ENCODE peak calls at places on chromosomes 6 and 20, in five cellular contexts. D is GM13977; Z is cardiac fibroblast; W is activated CD8-positive, alpha-beta T cell treated with anti-CD3 and anti-CD28 coated beads for 36 hours; Y is GM06990. E is an unnamed sample.

GRCh38 chr6:52603000-52603795 is 26.3 kb upstream of the TRAM2 start:
- DNase-seq in D (no peak), Z (peak), W (no peak), Y (no peak), E (peak)

GRCh38 chr6:48615041-48615440 is 504.0 kb upstream of the PTCHD4 start:
- DNase-seq in D (no peak), Z (peak), W (no peak), Y (no peak), E (peak)

GRCh38 chr6:95431637-95432228 is 145.6 kb upstream of the MANEA start:
- DNase-seq in D (peak), Z (peak), W (peak), Y (peak), E (peak)

GRCh38 chr6:147382945-147383554 is 125.4 kb upstream of the SAMD5 start:
- DNase-seq in D (no peak), Z (peak), W (no peak), Y (no peak), E (peak)

GRCh38 chr6:37674161-37674560 is 23.5 kb downstream of the MDGA1 start:
- DNase-seq in D (no peak), Z (no peak), W (no peak), Y (no peak), E (no peak)

GRCh38 chr6:149080511-149080910 is 237.0 kb upstream of the TAB2 start:
- DNase-seq in D (no peak), Z (peak), W (no peak), Y (no peak), E (no peak)

GRCh38 chr20:3825526-3825925 is 5.2 kb downstream of the AP5S1 start:
- DNase-seq in D (no peak), Z (no peak), W (no peak), Y (no peak), E (no peak)

GRCh38 chr20:47774081-47774777 is 11.1 kb downstream of the SULF2 start:
- DNase-seq in D (no peak), Z (no peak), W (no peak), Y (no peak), E (no peak)

GRCh38 chr6:105318660-105319059 is 84.2 kb downstream of the PREP start:
- DNase-seq in D (no peak), Z (peak), W (no peak), Y (no peak), E (peak)

GRCh38 chr20:46117704-46118467 is at the start of gene CD40:
- DNase-seq in D (peak), Z (peak), W (peak), Y (peak), E (peak)

GRCh38 chr6:149999636-150000035 is 25.7 kb downstream of the RAET1L start:
- DNase-seq in D (no peak), Z (no peak), W (no peak), Y (no peak), E (no peak)

GRCh38 chr6:138944412-138944811 is 43.6 kb downstream of the REPS1 start:
- DNase-seq in D (peak), Z (peak), W (peak), Y (no peak), E (peak)

GRCh38 chr6:109360791-109361190 is 21.5 kb downstream of the CD164 start:
- DNase-seq in D (no peak), Z (no peak), W (no peak), Y (no peak), E (no peak)

GRCh38 chr20:60599381-60599780 is 641.2 kb downstream of the CDH26 start:
- DNase-seq in D (no peak), Z (no peak), W (no peak), Y (no peak), E (no peak)

GRCh38 chr6:15026832-15027231 is 219.0 kb upstream of the JARID2 start:
- DNase-seq in D (no peak), Z (peak), W (no peak), Y (no peak), E (peak)

GRCh38 chr6:124393536-124393935 is 568.7 kb upstream of the RNF217 start:
- DNase-seq in D (no peak), Z (no peak), W (no peak), Y (no peak), E (no peak)

GRCh38 chr6:124389127-124389526 is 573.1 kb upstream of the RNF217 start:
- DNase-seq in D (no peak), Z (no peak), W (no peak), Y (no peak), E (peak)
- TF ChIP-seq CTCF in D (no peak), Z (no peak), W (no peak), Y (no peak), E (no peak)

GRCh38 chr6:63882208-63882607 is 246.6 kb downstream of the PHF3 start:
- DNase-seq in D (no peak), Z (no peak), W (no peak), Y (no peak), E (no peak)
- TF ChIP-seq CTCF in D (no peak), Z (peak), W (no peak), Y (no peak), E (peak)

GRCh38 chr20:63178889-63179751 is 36.8 kb downstream of the YTHDF1 start:
- DNase-seq in D (peak), Z (peak), W (peak), Y (peak), E (no peak)
- TF ChIP-seq CTCF in D (peak), Z (peak), W (peak), Y (peak), E (no peak)

DNA sequence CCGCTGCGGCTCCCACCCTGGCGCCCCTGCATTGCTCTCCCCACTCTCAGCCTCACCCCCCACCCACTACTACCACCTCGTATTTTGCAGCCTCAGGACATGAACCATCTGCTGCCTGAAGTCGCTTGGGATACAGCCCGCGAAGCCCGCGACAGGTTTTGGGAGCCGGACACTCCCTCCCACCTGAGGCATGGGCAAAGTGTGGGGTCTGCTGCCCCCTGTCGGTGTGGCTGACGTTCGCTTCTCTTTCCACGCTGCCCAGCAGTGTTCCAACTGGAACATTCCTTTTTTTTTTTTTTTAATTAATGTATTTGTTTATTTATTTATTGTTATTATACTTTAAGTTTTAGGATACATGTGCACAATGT is 15.3 kb upstream of the LPA start:
- DNase-seq in D (no peak), Z (no peak), W (no peak), Y (no peak), E (no peak)
- TF ChIP-seq CTCF in D (no peak), Z (no peak), W (no peak), Y (no peak), E (no peak)

DNA sequence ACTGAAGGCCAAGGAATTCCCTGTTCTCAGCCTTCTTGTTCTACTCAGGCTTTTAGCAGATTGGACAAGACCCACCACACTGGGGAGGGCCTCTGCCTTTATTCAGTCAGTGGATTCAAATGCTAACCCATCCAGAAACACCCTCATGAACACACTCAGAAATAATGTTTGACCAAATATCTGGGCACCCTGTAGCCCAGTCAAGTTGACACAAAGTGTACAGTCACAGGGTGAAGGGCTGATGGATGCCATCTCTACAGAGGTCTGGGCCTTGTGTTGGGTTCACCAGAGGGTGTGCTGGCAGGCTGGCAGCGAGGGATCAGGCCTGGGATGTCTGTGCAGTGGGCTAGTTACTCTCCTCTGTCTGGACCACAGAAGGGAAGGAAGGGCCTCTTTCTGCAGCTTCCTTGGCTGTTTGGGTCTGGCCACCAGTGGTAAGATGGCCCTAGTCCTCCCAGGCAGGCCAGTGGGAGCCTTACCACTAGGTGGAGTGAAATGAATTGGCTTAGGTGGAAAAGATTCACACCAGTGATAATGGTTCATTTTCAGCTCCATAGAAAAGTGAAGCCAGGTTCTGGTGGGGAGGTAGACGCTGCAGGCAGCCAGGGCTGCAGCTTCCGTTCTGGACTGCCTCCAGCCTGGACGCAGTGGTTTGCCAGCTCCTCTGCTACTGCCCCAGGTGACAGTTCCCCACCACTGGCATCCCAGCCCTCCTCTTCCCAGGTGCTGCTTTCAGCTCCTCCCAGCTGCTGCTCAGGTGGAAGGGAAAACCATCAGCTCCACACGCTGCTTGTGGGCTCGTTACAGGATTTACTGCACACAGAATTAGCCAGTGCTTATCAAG is 9.2 kb downstream of the TUBB2A start:
- DNase-seq in D (no peak), Z (no peak), W (no peak), Y (no peak), E (no peak)
- TF ChIP-seq CTCF in D (no peak), Z (no peak), W (no peak), Y (peak), E (no peak)

GRCh38 chr6:160927416-160927815 is 64.2 kb upstream of the MAP3K4 start:
- DNase-seq in D (no peak), Z (no peak), W (no peak), Y (no peak), E (no peak)

GRCh38 chr6:160933256-160933655 is 58.3 kb upstream of the MAP3K4 start:
- DNase-seq in D (no peak), Z (no peak), W (no peak), Y (no peak), E (no peak)

GRCh38 chr6:160931378-160932343 is 59.9 kb upstream of the MAP3K4 start:
- DNase-seq in D (peak), Z (no peak), W (no peak), Y (no peak), E (no peak)

GRCh38 chr6:160929831-160930230 is 61.7 kb upstream of the MAP3K4 start:
- DNase-seq in D (no peak), Z (no peak), W (no peak), Y (no peak), E (no peak)

GRCh38 chr6:160930547-160931377 is 60.8 kb upstream of the MAP3K4 start:
- DNase-seq in D (peak), Z (peak), W (peak), Y (peak), E (peak)
- TF ChIP-seq CTCF in D (peak), Z (peak), W (peak), Y (peak), E (peak)